ENCODE peak calls at places on chromosomes 11 and 22, in five cellular contexts. One of them, this sample, is unnamed.
A peak's percentile ranks its signal among the peaks of the same experiment; 100 is the strongest.

GRCh38 chr22:17969732-17970131 is 54.6 kb downstream of the MICAL3 start:
- DNase-seq in GM23248: peak; percentile 92
- DNase-seq in endothelial cell of umbilical vein: peak; percentile 52
- DNase-seq in HepG2: no peak
- DNase-seq in GM12878: no peak
- DNase-seq in this sample: no peak

GRCh38 chr11:85809881-85810280 is 1.1 kb downstream of the SYTL2 start:
- DNase-seq in endothelial cell of umbilical vein: peak; percentile 4
- DNase-seq in GM23248: no peak
- DNase-seq in HepG2: peak; percentile 9
- DNase-seq in GM12878: no peak
- DNase-seq in this sample: peak; percentile 22

GRCh38 chr11:122743949-122744876 is 88.7 kb downstream of the UBASH3B start:
- DNase-seq in endothelial cell of umbilical vein: peak; percentile 82
- DNase-seq in HepG2: no peak
- DNase-seq in GM23248: no peak
- DNase-seq in GM12878: peak; percentile 55
- DNase-seq in this sample: no peak

GRCh38 chr11:133894956-133895549 is 49.7 kb upstream of the SPATA19 start:
- DNase-seq in GM23248: no peak
- DNase-seq in HepG2: no peak
- DNase-seq in endothelial cell of umbilical vein: no peak
- DNase-seq in GM12878: peak; percentile 24
- DNase-seq in this sample: no peak

GRCh38 chr11:116217006-116217405 is 555.8 kb downstream of the BUD13 start:
- DNase-seq in GM23248: peak; percentile 65
- DNase-seq in endothelial cell of umbilical vein: peak; percentile 57
- DNase-seq in GM12878: no peak
- DNase-seq in HepG2: peak; percentile 34
- DNase-seq in this sample: peak; percentile 45

GRCh38 chr11:71103266-71103665 is 149.1 kb downstream of the SHANK2 start:
- DNase-seq in GM23248: no peak
- DNase-seq in HepG2: no peak
- DNase-seq in endothelial cell of umbilical vein: no peak
- DNase-seq in GM12878: no peak
- DNase-seq in this sample: no peak

GRCh38 chr22:40347300-40347699 is 1.0 kb downstream of the ADSL start:
- DNase-seq in HepG2: no peak
- DNase-seq in endothelial cell of umbilical vein: no peak
- DNase-seq in GM23248: no peak
- DNase-seq in GM12878: no peak
- DNase-seq in this sample: no peak

GRCh38 chr22:32606181-32606580 is 131.6 kb downstream of the FBXO7 start:
- DNase-seq in endothelial cell of umbilical vein: no peak
- DNase-seq in GM12878: no peak
- DNase-seq in HepG2: no peak
- DNase-seq in GM23248: no peak
- DNase-seq in this sample: no peak

GRCh38 chr11:33687733-33688479 is 12.7 kb downstream of the C11orf91 start:
- DNase-seq in HepG2: peak; percentile 60
- DNase-seq in GM12878: peak; percentile 33
- DNase-seq in GM23248: peak; percentile 86
- DNase-seq in endothelial cell of umbilical vein: peak; percentile 75
- DNase-seq in this sample: peak; percentile 91

GRCh38 chr11:94148189-94148588 is 19.5 kb downstream of the PANX1 start:
- DNase-seq in HepG2: no peak
- DNase-seq in endothelial cell of umbilical vein: no peak
- DNase-seq in GM23248: no peak
- DNase-seq in GM12878: no peak
- DNase-seq in this sample: no peak
- TF ChIP-seq EZH2 in HepG2: no peak
- TF ChIP-seq EZH2 in endothelial cell of umbilical vein: no peak
- TF ChIP-seq EZH2 in GM23248: no peak
- TF ChIP-seq EZH2 in GM12878: no peak
- TF ChIP-seq EZH2 in this sample: no peak

GRCh38 chr11:64854157-64854533 is 9.7 kb upstream of the CDC42BPG start:
- DNase-seq in HepG2: no peak
- DNase-seq in GM12878: no peak
- DNase-seq in GM23248: no peak
- DNase-seq in endothelial cell of umbilical vein: no peak
- DNase-seq in this sample: no peak
- H3K4me1 ChIP-seq in HepG2: peaks cover 45% of the 10 kb centered on the region
- H3K4me1 ChIP-seq in GM12878: peaks cover 96% of the 10 kb centered on the region
- H3K4me1 ChIP-seq in GM23248: peaks cover 46% of the 10 kb centered on the region
- H3K4me1 ChIP-seq in endothelial cell of umbilical vein: peaks cover 37% of the 10 kb centered on the region
- H3K4me1 ChIP-seq in this sample: peaks cover 16% of the 10 kb centered on the region

GRCh38 chr11:112177610-112178009 is 2.3 kb downstream of the BCO2 start:
- DNase-seq in GM23248: no peak
- DNase-seq in HepG2: no peak
- DNase-seq in endothelial cell of umbilical vein: no peak
- DNase-seq in GM12878: no peak
- DNase-seq in this sample: no peak

GRCh38 chr11:112173152-112173551 is 2.2 kb upstream of the BCO2 start:
- DNase-seq in HepG2: no peak
- DNase-seq in GM23248: peak; percentile 64
- DNase-seq in endothelial cell of umbilical vein: no peak
- DNase-seq in GM12878: no peak
- DNase-seq in this sample: peak; percentile 40

GRCh38 chr11:112176077-112176476 is 765 bp downstream of the BCO2 start:
- DNase-seq in HepG2: no peak
- DNase-seq in endothelial cell of umbilical vein: no peak
- DNase-seq in GM12878: no peak
- DNase-seq in GM23248: no peak
- DNase-seq in this sample: no peak

GRCh38 chr11:112174789-112175595 is at the start of gene BCO2:
- DNase-seq in GM12878: no peak
- DNase-seq in HepG2: peak; percentile 70
- DNase-seq in endothelial cell of umbilical vein: peak; percentile 82
- DNase-seq in GM23248: peak; percentile 87
- DNase-seq in this sample: peak; percentile 77

DNA sequence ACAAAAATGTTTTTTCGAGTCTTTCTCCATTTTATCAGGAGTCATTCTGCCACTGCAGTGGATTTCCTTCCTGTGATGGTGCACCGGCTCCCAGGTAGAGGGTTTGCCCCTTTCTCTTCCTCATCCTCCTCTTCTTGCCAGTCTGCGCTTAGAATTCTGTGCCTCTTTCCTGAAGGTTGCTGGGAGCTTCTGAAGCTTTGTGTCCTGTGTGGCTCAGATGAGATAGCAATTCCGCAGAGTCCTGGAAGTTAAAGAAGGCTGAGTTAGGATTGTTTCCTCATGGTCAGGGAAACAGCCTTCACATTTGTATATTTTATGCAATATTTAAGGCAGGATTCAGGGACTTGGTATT is 260 bp downstream of the BCO2 start:
- DNase-seq in GM23248: no peak
- DNase-seq in GM12878: no peak
- DNase-seq in HepG2: no peak
- DNase-seq in endothelial cell of umbilical vein: no peak
- DNase-seq in this sample: no peak
- H3K4me3 ChIP-seq in GM23248: peak overlapping the region; percentile 65
- H3K4me3 ChIP-seq in GM12878: no peak overlapping the region
- H3K4me3 ChIP-seq in HepG2: no peak overlapping the region
- H3K4me3 ChIP-seq in endothelial cell of umbilical vein: peak overlapping the region; percentile 68
- H3K4me3 ChIP-seq in this sample: peak overlapping the region; percentile 30

GRCh38 chr11:16604784-16605439 is 133.5 kb upstream of the C11orf58 start:
- DNase-seq in endothelial cell of umbilical vein: peak; percentile 29
- DNase-seq in GM12878: no peak
- DNase-seq in HepG2: no peak
- DNase-seq in GM23248: peak; percentile 53
- DNase-seq in this sample: peak; percentile 60

GRCh38 chr11:16607675-16608644 is 130.5 kb upstream of the C11orf58 start:
- DNase-seq in HepG2: no peak
- DNase-seq in GM12878: no peak
- DNase-seq in endothelial cell of umbilical vein: peak; percentile 21
- DNase-seq in GM23248: no peak
- DNase-seq in this sample: peak; percentile 92

GRCh38 chr11:16605440-16605970 is 132.9 kb upstream of the C11orf58 start:
- DNase-seq in GM12878: no peak
- DNase-seq in HepG2: no peak
- DNase-seq in endothelial cell of umbilical vein: peak; percentile 5
- DNase-seq in GM23248: peak; percentile 39
- DNase-seq in this sample: peak; percentile 69

GRCh38 chr11:16606784-16607674 is 131.4 kb upstream of the C11orf58 start:
- DNase-seq in HepG2: no peak
- DNase-seq in endothelial cell of umbilical vein: no peak
- DNase-seq in GM23248: no peak
- DNase-seq in GM12878: no peak
- DNase-seq in this sample: peak; percentile 65

GRCh38 chr11:16605971-16606783 is 132.3 kb upstream of the C11orf58 start:
- DNase-seq in GM12878: peak; percentile 21
- DNase-seq in GM23248: peak; percentile 88
- DNase-seq in endothelial cell of umbilical vein: peak; percentile 91
- DNase-seq in HepG2: peak; percentile 75
- DNase-seq in this sample: peak; percentile 95
- TF ChIP-seq EZH2 in GM12878: peak; percentile 97
- TF ChIP-seq EZH2 in GM23248: peak; percentile 74
- TF ChIP-seq EZH2 in endothelial cell of umbilical vein: no peak
- TF ChIP-seq EZH2 in HepG2: peak; percentile 52
- TF ChIP-seq EZH2 in this sample: no peak

GRCh38 chr11:8829556-8829955 is 81.4 kb upstream of the AKIP1 start:
- DNase-seq in GM23248: no peak
- DNase-seq in GM12878: no peak
- DNase-seq in endothelial cell of umbilical vein: no peak
- DNase-seq in HepG2: no peak
- DNase-seq in this sample: no peak
- H3K4me1 ChIP-seq in GM23248: peaks cover 49% of the 10 kb centered on the region
- H3K4me1 ChIP-seq in GM12878: peaks cover 15% of the 10 kb centered on the region
- H3K4me1 ChIP-seq in endothelial cell of umbilical vein: peaks cover 12% of the 10 kb centered on the region
- H3K4me1 ChIP-seq in HepG2: peaks cover 22% of the 10 kb centered on the region
- H3K4me1 ChIP-seq in this sample: no peaks in the 10 kb centered on the region

DNA sequence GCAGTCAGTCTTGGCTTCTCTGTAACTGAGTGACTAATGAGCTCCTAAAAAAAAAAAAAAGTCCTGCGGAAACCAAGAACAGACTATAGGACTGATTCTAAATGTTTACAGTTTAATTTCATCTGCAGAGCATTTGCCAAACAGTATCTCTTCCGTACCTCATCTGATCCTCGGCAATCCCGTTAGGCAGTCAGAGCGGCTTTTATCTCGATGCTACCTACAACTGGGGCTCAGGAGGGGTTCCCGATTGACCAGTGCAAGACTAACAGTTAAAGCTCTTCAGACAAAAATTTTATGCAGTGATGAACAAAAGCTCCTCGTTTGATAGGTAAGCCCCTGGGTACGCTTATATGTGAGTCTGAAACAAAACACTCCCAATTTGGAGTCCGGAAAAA is 628 bp downstream of the KIF18A start:
- DNase-seq in GM12878: peak; percentile 21
- DNase-seq in HepG2: peak; percentile 12
- DNase-seq in endothelial cell of umbilical vein: peak; percentile 70
- DNase-seq in GM23248: peak; percentile 63
- DNase-seq in this sample: no peak
- H3K4me3 ChIP-seq in GM12878: peak overlapping the region; percentile 86
- H3K4me3 ChIP-seq in HepG2: peak overlapping the region; percentile 99
- H3K4me3 ChIP-seq in endothelial cell of umbilical vein: peak overlapping the region; percentile 99
- H3K4me3 ChIP-seq in GM23248: peak overlapping the region; percentile 94
- H3K4me3 ChIP-seq in this sample: peak overlapping the region; percentile 57

DNA sequence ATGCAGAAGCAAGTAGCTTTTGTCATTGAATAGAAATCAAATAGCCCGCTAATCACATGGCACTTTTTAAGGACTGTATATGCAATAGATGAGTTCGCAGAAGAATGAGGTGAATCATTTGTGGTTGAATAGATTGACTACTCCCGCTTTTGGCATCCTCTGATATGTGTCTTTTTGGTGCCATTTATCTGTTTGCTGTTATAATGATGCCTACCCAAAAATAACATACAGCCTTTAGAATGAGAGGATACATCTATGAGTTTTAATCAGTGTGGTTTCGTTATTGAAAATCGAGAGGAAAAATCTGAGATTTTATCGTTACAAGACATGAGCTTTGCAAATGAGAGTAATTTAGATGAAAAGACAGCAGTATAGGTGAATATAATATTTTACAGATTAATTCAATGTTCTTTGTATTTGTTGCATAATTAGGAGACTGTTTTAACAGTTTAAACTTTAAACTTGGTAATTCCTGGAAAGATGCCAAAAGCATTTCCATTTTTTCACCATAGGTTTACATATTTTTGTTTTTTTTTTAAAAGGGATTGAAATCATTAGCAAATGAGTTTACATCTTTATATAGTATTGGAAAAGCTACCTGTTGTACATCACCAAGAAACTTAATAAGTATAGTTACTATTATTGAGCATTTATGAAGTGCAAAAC is 1.8 kb downstream of the PDE3B start:
- DNase-seq in HepG2: peak; percentile 28
- DNase-seq in endothelial cell of umbilical vein: peak; percentile 28
- DNase-seq in GM12878: no peak
- DNase-seq in GM23248: peak; percentile 66
- DNase-seq in this sample: peak; percentile 18
- TF ChIP-seq EZH2 in HepG2: no peak
- TF ChIP-seq EZH2 in endothelial cell of umbilical vein: no peak
- TF ChIP-seq EZH2 in GM12878: peak; percentile 69
- TF ChIP-seq EZH2 in GM23248: peak; percentile 97
- TF ChIP-seq EZH2 in this sample: no peak

GRCh38 chr22:42929838-42930155 is 72.7 kb upstream of the ARFGAP3 start:
- DNase-seq in HepG2: no peak
- DNase-seq in endothelial cell of umbilical vein: no peak
- DNase-seq in GM23248: peak; percentile 39
- DNase-seq in GM12878: no peak
- DNase-seq in this sample: no peak
- H3K4me1 ChIP-seq in HepG2: peaks cover 86% of the 10 kb centered on the region
- H3K4me1 ChIP-seq in endothelial cell of umbilical vein: peaks cover 41% of the 10 kb centered on the region
- H3K4me1 ChIP-seq in GM23248: peaks cover 67% of the 10 kb centered on the region
- H3K4me1 ChIP-seq in GM12878: peaks cover 80% of the 10 kb centered on the region
- H3K4me1 ChIP-seq in this sample: no peaks in the 10 kb centered on the region

GRCh38 chr22:46774456-46775363 is 12.3 kb downstream of the TBC1D22A start:
- DNase-seq in GM23248: no peak
- DNase-seq in GM12878: no peak
- DNase-seq in endothelial cell of umbilical vein: no peak
- DNase-seq in HepG2: no peak
- DNase-seq in this sample: no peak
- H3K4me3 ChIP-seq in GM23248: no peak overlapping the region
- H3K4me3 ChIP-seq in GM12878: peak overlapping the region; percentile 73
- H3K4me3 ChIP-seq in endothelial cell of umbilical vein: no peak overlapping the region
- H3K4me3 ChIP-seq in HepG2: peak overlapping the region; percentile 64
- H3K4me3 ChIP-seq in this sample: no peak overlapping the region

This sample was measured in A673.